ENCODE peak calls at places on chromosomes 12 and 14, in seven cellular contexts. A is PC-3, O is sigmoid colon, R is heart left ventricle, L is right cardiac atrium, G is BE2C, S is HAP-1. T is an unnamed sample. For H3K4me1, the result is how much of the 10 kb centered on the place peaks cover.

GRCh38 chr14:60815371-60815770 is 80.8 kb downstream of the MNAT1 start:
- DNase-seq in A (peak), O (no peak), R (no peak), L (no peak), G (no peak), S (no peak), T (no peak)

GRCh38 chr14:98923596-98923995 is 348.4 kb downstream of the BCL11B start:
- DNase-seq in A (no peak), O (no peak), R (no peak), L (no peak), G (no peak), S (no peak), T (no peak)

GRCh38 chr12:10641735-10642500 is 28.5 kb upstream of the MAGOHB start:
- DNase-seq in A (peak), O (no peak), R (no peak), L (no peak), G (no peak), S (no peak), T (no peak)

GRCh38 chr14:61342486-61342885 is 21.1 kb downstream of the PRKCH start:
- DNase-seq in A (no peak), O (no peak), R (no peak), L (no peak), G (no peak), S (no peak), T (no peak)

GRCh38 chr14:76761198-76761848 is at the start of gene VASH1:
- DNase-seq in A (peak), O (peak), R (peak), L (peak), G (peak), S (peak), T (peak)

GRCh38 chr12:107320031-107320928 is 226.9 kb upstream of the CRY1 start:
- DNase-seq in A (peak), O (no peak), R (peak), L (peak), G (no peak), S (no peak), T (peak)

GRCh38 chr12:120831648-120832267 is 72.4 kb downstream of the SPPL3 start:
- DNase-seq in A (no peak), O (no peak), R (no peak), L (no peak), G (no peak), S (no peak), T (no peak)

GRCh38 chr14:69315302-69315701 is 55.3 kb downstream of the GALNT16 start:
- DNase-seq in A (peak), O (peak), R (peak), L (peak), G (no peak), S (no peak), T (peak)

GRCh38 chr14:29749327-29749726 is 178.3 kb downstream of the PRKD1 start:
- DNase-seq in A (peak), O (no peak), R (no peak), L (no peak), G (no peak), S (no peak), T (no peak)

GRCh38 chr14:63677891-63678379 is 36.3 kb upstream of the WDR89 start:
- DNase-seq in A (peak), O (no peak), R (no peak), L (no peak), G (no peak), S (peak), T (no peak)

GRCh38 chr12:97276198-97276580 is 186.4 kb upstream of the RMST start:
- DNase-seq in A (no peak), O (no peak), R (no peak), L (no peak), G (no peak), S (no peak), T (no peak)

GRCh38 chr14:96274122-96274910 is 18.3 kb downstream of the BDKRB1 start:
- DNase-seq in A (no peak), O (no peak), R (no peak), L (no peak), G (peak), S (no peak), T (no peak)

GRCh38 chr12:27534060-27534764 is 10.2 kb downstream of the PPFIBP1 start:
- DNase-seq in A (no peak), O (no peak), R (no peak), L (no peak), G (no peak), S (no peak), T (no peak)

GRCh38 chr12:851913-852312 is 97.6 kb downstream of the RAD52 start:
- DNase-seq in A (peak), O (no peak), R (no peak), L (no peak), G (no peak), S (no peak), T (no peak)

GRCh38 chr14:39029789-39030188 is 73.2 kb downstream of the SEC23A start:
- DNase-seq in A (no peak), O (no peak), R (no peak), L (no peak), G (no peak), S (no peak), T (no peak)

GRCh38 chr14:91830777-91831176 is 36.6 kb downstream of the TC2N start:
- DNase-seq in A (peak), O (no peak), R (no peak), L (no peak), G (no peak), S (peak), T (no peak)

GRCh38 chr14:56027916-56028637 is 90.1 kb upstream of the PELI2 start:
- DNase-seq in A (no peak), O (no peak), R (no peak), L (no peak), G (no peak), S (no peak), T (no peak)

GRCh38 chr12:121388421-121388981 is 11.4 kb upstream of the RNF34 start:
- DNase-seq in A (peak), O (no peak), R (no peak), L (no peak), G (no peak), S (no peak), T (no peak)

GRCh38 chr14:99125113-99125512 is 146.9 kb downstream of the BCL11B start:
- DNase-seq in A (no peak), O (peak), R (no peak), L (no peak), G (no peak), S (no peak), T (no peak)

GRCh38 chr14:41899416-41899815 is 292.7 kb downstream of the LRFN5 start:
- DNase-seq in A (peak), O (no peak), R (no peak), L (no peak), G (no peak), S (no peak), T (no peak)

GRCh38 chr12:53696285-53696654 is 20.4 kb upstream of the ATP5MC2 start:
- DNase-seq in A (peak), O (no peak), R (peak), L (peak), G (peak), S (peak), T (peak)

GRCh38 chr14:32494566-32495434 is 165.7 kb downstream of the AKAP6 start:
- DNase-seq in A (no peak), O (no peak), R (peak), L (no peak), G (no peak), S (no peak), T (no peak)

GRCh38 chr12:45878630-45879255 is 111.6 kb downstream of the SCAF11 start:
- DNase-seq in A (peak), O (no peak), R (no peak), L (no peak), G (no peak), S (no peak), T (no peak)

GRCh38 chr12:70741266-70741665 is 104.0 kb upstream of the PTPRB start:
- DNase-seq in A (no peak), O (no peak), R (no peak), L (no peak), G (no peak), S (no peak), T (no peak)

GRCh38 chr12:125198647-125199046 is 133.4 kb downstream of the AACS start:
- DNase-seq in A (no peak), O (no peak), R (no peak), L (no peak), G (no peak), S (no peak), T (no peak)

GRCh38 chr12:131333136-131333535 is 377.8 kb upstream of the SFSWAP start:
- DNase-seq in A (no peak), O (no peak), R (no peak), L (no peak), G (no peak), S (no peak), T (no peak)

GRCh38 chr12:131332224-131332623 is 378.5 kb downstream of the ADGRD1 start:
- DNase-seq in A (no peak), O (no peak), R (no peak), L (no peak), G (no peak), S (no peak), T (no peak)

GRCh38 chr12:131333621-131334440 is 377.1 kb upstream of the SFSWAP start:
- DNase-seq in A (no peak), O (no peak), R (no peak), L (no peak), G (no peak), S (no peak), T (no peak)

GRCh38 chr12:131331148-131331750 is 377.5 kb downstream of the ADGRD1 start:
- DNase-seq in A (no peak), O (no peak), R (no peak), L (no peak), G (no peak), S (no peak), T (no peak)

GRCh38 chr12:131335456-131335855 is 375.4 kb upstream of the SFSWAP start:
- DNase-seq in A (no peak), O (no peak), R (no peak), L (no peak), G (no peak), S (no peak), T (no peak)
- H3K4me1 ChIP-seq in A (under half), O (under half), R (under half), L (under half), G (under half), S (under half), T (under half)

DNA sequence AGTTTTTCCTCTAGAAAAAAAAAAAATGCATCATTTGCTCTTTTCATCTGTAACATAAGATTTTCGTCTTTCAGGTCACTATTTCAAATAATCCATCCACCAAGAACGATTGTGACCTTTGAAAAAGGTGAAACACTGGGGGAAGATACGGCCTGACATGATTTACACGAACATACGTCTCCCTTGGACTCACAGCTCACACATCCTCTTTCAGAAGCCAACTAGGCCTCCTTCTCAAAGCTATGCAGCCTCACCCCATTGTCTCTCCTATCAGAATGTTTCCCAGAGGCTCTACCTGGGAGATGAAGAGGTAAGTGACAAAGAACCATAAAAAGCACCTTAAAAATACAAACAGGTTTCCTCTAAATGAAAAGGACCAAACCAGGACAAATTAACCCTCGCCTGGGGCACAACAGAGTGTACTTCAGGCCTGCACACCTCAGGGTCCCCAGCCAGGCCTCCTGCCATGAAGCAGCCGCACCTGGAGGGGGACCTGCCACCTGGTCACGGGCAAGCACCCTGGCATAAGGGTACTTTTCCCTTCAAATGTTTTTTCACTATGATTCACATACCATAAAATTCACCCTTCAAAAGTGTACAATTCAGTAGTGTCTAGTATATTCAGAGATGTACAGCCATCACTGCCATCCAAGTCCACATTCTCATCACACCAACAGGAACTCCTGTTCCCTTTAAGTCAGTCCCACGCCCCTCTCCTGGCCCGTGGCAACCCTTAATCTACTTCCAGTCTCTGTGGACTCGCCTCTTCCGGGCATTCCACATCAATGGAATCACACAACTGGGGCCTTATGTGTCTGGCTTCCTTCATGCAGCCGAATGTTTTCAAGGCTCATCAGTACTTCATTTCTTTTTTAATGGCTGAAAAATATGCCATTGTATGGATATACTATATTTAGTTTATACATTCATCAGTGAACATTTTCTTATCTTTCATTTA is 5.4 kb downstream of the SLC15A4 start:
- DNase-seq in A (peak), O (peak), R (peak), L (peak), G (no peak), S (no peak), T (no peak)
- H3K4me1 ChIP-seq in A (under half), O (half or more), R (half or more), L (under half), G (under half), S (under half), T (under half)

GRCh38 chr12:67920432-67920831 is 68.8 kb upstream of the IFNG-AS1 start:
- DNase-seq in A (peak), O (no peak), R (no peak), L (no peak), G (no peak), S (no peak), T (no peak)

GRCh38 chr12:67921286-67921685 is 68.0 kb upstream of the IFNG-AS1 start:
- DNase-seq in A (peak), O (no peak), R (no peak), L (no peak), G (no peak), S (no peak), T (no peak)

GRCh38 chr12:67918441-67918840 is 70.8 kb upstream of the IFNG-AS1 start:
- DNase-seq in A (no peak), O (no peak), R (no peak), L (no peak), G (no peak), S (no peak), T (no peak)

GRCh38 chr12:67917811-67918210 is 71.4 kb upstream of the IFNG-AS1 start:
- DNase-seq in A (no peak), O (no peak), R (no peak), L (no peak), G (no peak), S (no peak), T (no peak)

DNA sequence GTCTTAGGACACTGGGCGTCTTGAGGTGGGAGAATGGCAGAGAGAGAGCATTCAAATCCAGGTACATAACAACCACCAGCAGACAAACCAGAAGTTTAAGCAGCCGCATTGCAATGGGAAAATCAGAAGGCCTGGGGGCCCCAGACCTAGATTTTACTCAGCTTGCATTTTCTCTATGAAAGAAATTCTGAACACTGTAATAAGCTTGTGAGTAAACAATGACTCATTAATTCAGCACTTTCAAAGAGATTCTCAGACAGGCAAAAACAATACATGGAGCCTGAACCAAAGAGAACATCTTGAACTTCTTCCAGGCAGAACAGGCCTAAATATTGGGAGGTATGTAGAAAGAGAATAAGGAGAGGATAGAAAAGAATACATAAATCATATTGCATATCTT is 69.8 kb upstream of the IFNG-AS1 start:
- DNase-seq in A (peak), O (no peak), R (no peak), L (no peak), G (no peak), S (no peak), T (no peak)
- H3K4me1 ChIP-seq in A (under half), O (under half), R (under half), L (under half), G (under half), S (under half), T (under half)

GRCh38 chr12:131988054-131988796 is 38.5 kb downstream of the EP400 start:
- DNase-seq in A (no peak), O (no peak), R (no peak), L (peak), G (no peak), S (no peak), T (no peak)

GRCh38 chr12:131990980-131991305 is 41.2 kb downstream of the EP400 start:
- DNase-seq in A (no peak), O (no peak), R (no peak), L (no peak), G (no peak), S (no peak), T (no peak)

GRCh38 chr12:131991816-131992430 is 42.2 kb downstream of the EP400 start:
- DNase-seq in A (no peak), O (no peak), R (no peak), L (no peak), G (no peak), S (no peak), T (peak)

GRCh38 chr12:131989021-131989420 is 39.3 kb downstream of the EP400 start:
- DNase-seq in A (no peak), O (no peak), R (no peak), L (no peak), G (no peak), S (no peak), T (peak)

GRCh38 chr12:131990066-131990979 is 40.6 kb downstream of the EP400 start:
- DNase-seq in A (no peak), O (no peak), R (no peak), L (no peak), G (no peak), S (no peak), T (peak)
- H3K4me1 ChIP-seq in A (under half), O (under half), R (under half), L (under half), G (under half), S (under half), T (under half)

GRCh38 chr12:92467886-92468285 is 234.9 kb upstream of the PLEKHG7 start:
- DNase-seq in A (peak), O (no peak), R (no peak), L (no peak), G (no peak), S (no peak), T (no peak)

GRCh38 chr12:92468358-92469020 is 234.3 kb upstream of the PLEKHG7 start:
- DNase-seq in A (no peak), O (no peak), R (no peak), L (no peak), G (no peak), S (no peak), T (no peak)

GRCh38 chr12:92465786-92466185 is 237.0 kb upstream of the PLEKHG7 start:
- DNase-seq in A (no peak), O (no peak), R (no peak), L (no peak), G (no peak), S (no peak), T (no peak)

GRCh38 chr12:92464911-92465310 is 237.9 kb upstream of the PLEKHG7 start:
- DNase-seq in A (no peak), O (no peak), R (no peak), L (no peak), G (no peak), S (no peak), T (no peak)

GRCh38 chr12:92466391-92467305 is 236.1 kb upstream of the PLEKHG7 start:
- DNase-seq in A (no peak), O (no peak), R (no peak), L (no peak), G (no peak), S (peak), T (no peak)
- H3K4me1 ChIP-seq in A (under half), O (under half), R (under half), L (under half), G (under half), S (under half), T (under half)

GRCh38 chr14:50822501-50823042 is 8.4 kb downstream of the NIN start:
- DNase-seq in A (no peak), O (no peak), R (no peak), L (no peak), G (no peak), S (no peak), T (no peak)
- H3K4me1 ChIP-seq in A (under half), O (under half), R (under half), L (under half), G (under half), S (under half), T (under half)